ENCODE peak calls at places on chromosomes 2 and 18, in six cellular contexts. One of them, this sample, is unnamed. For H3K27me3, the result is how much of the 10 kb centered on the place peaks cover.

GRCh38 chr2:20608666-20609348 is 42.1 kb downstream of the HS1BP3 start:
- DNase-seq in SK-N-SH: no peak
- DNase-seq in HepG2: no peak
- DNase-seq in GM12878: no peak
- DNase-seq in H1: no peak
- DNase-seq in K562: no peak
- DNase-seq in this sample: no peak

GRCh38 chr18:50973367-50974126 is 5.7 kb downstream of the ELAC1 start:
- DNase-seq in H1: no peak
- DNase-seq in SK-N-SH: no peak
- DNase-seq in GM12878: no peak
- DNase-seq in K562: no peak
- DNase-seq in HepG2: peak
- DNase-seq in this sample: no peak

GRCh38 chr2:207561386-207562080 is 31.8 kb downstream of the CREB1 start:
- DNase-seq in K562: no peak
- DNase-seq in HepG2: no peak
- DNase-seq in SK-N-SH: no peak
- DNase-seq in GM12878: no peak
- DNase-seq in H1: no peak
- DNase-seq in this sample: no peak

GRCh38 chr18:36409779-36410178 is 112.3 kb downstream of the FHOD3 start:
- DNase-seq in GM12878: no peak
- DNase-seq in H1: no peak
- DNase-seq in HepG2: no peak
- DNase-seq in SK-N-SH: no peak
- DNase-seq in K562: no peak
- DNase-seq in this sample: no peak

GRCh38 chr2:220147186-220147585 is 519.8 kb downstream of the SLC4A3 start:
- DNase-seq in H1: no peak
- DNase-seq in SK-N-SH: no peak
- DNase-seq in GM12878: no peak
- DNase-seq in K562: no peak
- DNase-seq in HepG2: no peak
- DNase-seq in this sample: no peak

GRCh38 chr2:98514879-98515570 is 70.4 kb downstream of the INPP4A start:
- DNase-seq in HepG2: no peak
- DNase-seq in SK-N-SH: no peak
- DNase-seq in K562: peak
- DNase-seq in GM12878: no peak
- DNase-seq in H1: no peak
- DNase-seq in this sample: no peak

GRCh38 chr2:159518321-159519005 is 97.9 kb downstream of the BAZ2B start:
- DNase-seq in GM12878: no peak
- DNase-seq in SK-N-SH: no peak
- DNase-seq in K562: no peak
- DNase-seq in H1: no peak
- DNase-seq in HepG2: no peak
- DNase-seq in this sample: no peak

GRCh38 chr18:36672437-36673344 is 156.1 kb downstream of the TPGS2 start:
- DNase-seq in K562: no peak
- DNase-seq in HepG2: no peak
- DNase-seq in H1: no peak
- DNase-seq in GM12878: no peak
- DNase-seq in SK-N-SH: no peak
- DNase-seq in this sample: no peak

GRCh38 chr2:8597526-8598225 is 84.2 kb upstream of the ID2 start:
- DNase-seq in K562: no peak
- DNase-seq in HepG2: no peak
- DNase-seq in GM12878: no peak
- DNase-seq in H1: no peak
- DNase-seq in SK-N-SH: no peak
- DNase-seq in this sample: no peak

GRCh38 chr2:165952600-165953210 is 871 bp downstream of the TTC21B start:
- DNase-seq in K562: peak
- DNase-seq in H1: no peak
- DNase-seq in HepG2: peak
- DNase-seq in SK-N-SH: no peak
- DNase-seq in GM12878: no peak
- DNase-seq in this sample: no peak

GRCh38 chr2:24959761-24960160 is 12.0 kb downstream of the DNAJC27 start:
- DNase-seq in HepG2: no peak
- DNase-seq in K562: no peak
- DNase-seq in GM12878: no peak
- DNase-seq in SK-N-SH: no peak
- DNase-seq in H1: no peak
- DNase-seq in this sample: no peak

GRCh38 chr18:7341581-7342337 is 110.9 kb downstream of the LRRC30 start:
- DNase-seq in H1: no peak
- DNase-seq in K562: no peak
- DNase-seq in SK-N-SH: no peak
- DNase-seq in GM12878: no peak
- DNase-seq in HepG2: no peak
- DNase-seq in this sample: no peak

GRCh38 chr2:48569433-48569832 is 39.5 kb downstream of the STON1 start:
- DNase-seq in GM12878: no peak
- DNase-seq in SK-N-SH: no peak
- DNase-seq in HepG2: no peak
- DNase-seq in K562: no peak
- DNase-seq in H1: no peak
- DNase-seq in this sample: no peak

GRCh38 chr2:117983040-117983439 is 30.8 kb downstream of the CCDC93 start:
- DNase-seq in HepG2: no peak
- DNase-seq in GM12878: no peak
- DNase-seq in H1: no peak
- DNase-seq in SK-N-SH: no peak
- DNase-seq in K562: no peak
- DNase-seq in this sample: no peak

GRCh38 chr18:27008575-27008974 is 143.1 kb upstream of the AQP4 start:
- DNase-seq in GM12878: no peak
- DNase-seq in SK-N-SH: no peak
- DNase-seq in K562: no peak
- DNase-seq in H1: no peak
- DNase-seq in HepG2: no peak
- DNase-seq in this sample: no peak

GRCh38 chr2:172783091-172783898 is 47.6 kb downstream of the RAPGEF4 start:
- DNase-seq in HepG2: peak
- DNase-seq in K562: no peak
- DNase-seq in GM12878: no peak
- DNase-seq in H1: no peak
- DNase-seq in SK-N-SH: peak
- DNase-seq in this sample: peak

DNA sequence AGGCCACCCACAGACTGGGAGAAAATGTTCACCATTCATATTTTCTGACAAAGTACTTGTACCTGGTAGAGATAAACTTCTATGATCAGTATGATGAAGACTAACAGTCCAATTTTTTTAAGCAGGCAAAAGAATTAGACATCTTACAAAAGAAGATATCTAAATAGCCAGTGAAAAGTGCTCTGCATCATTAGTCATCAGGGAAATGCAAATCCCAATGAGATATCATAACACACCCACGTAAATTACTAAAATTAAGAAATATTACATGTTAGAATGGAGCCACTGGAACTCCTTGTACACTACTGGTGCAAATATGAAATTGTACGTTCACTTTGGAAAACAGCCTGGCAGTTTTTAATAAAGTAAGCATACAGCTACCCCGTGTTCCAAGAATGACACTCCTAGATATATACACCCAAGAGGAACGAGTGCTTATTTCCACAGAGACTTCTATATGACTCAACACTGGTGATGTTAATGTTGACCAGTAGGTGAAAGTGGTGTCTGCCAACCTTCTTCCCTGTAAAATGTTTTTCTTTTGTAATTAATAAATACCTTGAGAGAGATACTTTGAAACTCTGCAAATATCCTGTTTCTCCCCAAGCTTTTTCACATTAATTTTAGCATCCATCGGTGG is 80.3 kb downstream of the NPAS2 start:
- DNase-seq in K562: no peak
- DNase-seq in HepG2: no peak
- DNase-seq in GM12878: no peak
- DNase-seq in SK-N-SH: no peak
- DNase-seq in H1: no peak
- DNase-seq in this sample: no peak
- TF ChIP-seq RAD21 in K562: no peak
- TF ChIP-seq RAD21 in HepG2: no peak
- TF ChIP-seq RAD21 in GM12878: no peak
- TF ChIP-seq RAD21 in SK-N-SH: no peak
- TF ChIP-seq RAD21 in H1: no peak
- TF ChIP-seq RAD21 in this sample: no peak

GRCh38 chr2:12501469-12502147 is 215.1 kb upstream of the TRIB2 start:
- DNase-seq in HepG2: no peak
- DNase-seq in GM12878: peak
- DNase-seq in K562: no peak
- DNase-seq in SK-N-SH: no peak
- DNase-seq in H1: no peak
- DNase-seq in this sample: no peak

GRCh38 chr2:12500899-12501298 is 215.8 kb upstream of the TRIB2 start:
- DNase-seq in SK-N-SH: no peak
- DNase-seq in K562: no peak
- DNase-seq in H1: no peak
- DNase-seq in HepG2: no peak
- DNase-seq in GM12878: no peak
- DNase-seq in this sample: no peak

GRCh38 chr2:12504443-12504842 is 212.3 kb upstream of the TRIB2 start:
- DNase-seq in HepG2: no peak
- DNase-seq in GM12878: peak
- DNase-seq in SK-N-SH: no peak
- DNase-seq in K562: peak
- DNase-seq in H1: no peak
- DNase-seq in this sample: no peak

GRCh38 chr2:12498703-12499102 is 218.0 kb upstream of the TRIB2 start:
- DNase-seq in HepG2: no peak
- DNase-seq in GM12878: no peak
- DNase-seq in H1: no peak
- DNase-seq in SK-N-SH: no peak
- DNase-seq in K562: no peak
- DNase-seq in this sample: no peak

DNA sequence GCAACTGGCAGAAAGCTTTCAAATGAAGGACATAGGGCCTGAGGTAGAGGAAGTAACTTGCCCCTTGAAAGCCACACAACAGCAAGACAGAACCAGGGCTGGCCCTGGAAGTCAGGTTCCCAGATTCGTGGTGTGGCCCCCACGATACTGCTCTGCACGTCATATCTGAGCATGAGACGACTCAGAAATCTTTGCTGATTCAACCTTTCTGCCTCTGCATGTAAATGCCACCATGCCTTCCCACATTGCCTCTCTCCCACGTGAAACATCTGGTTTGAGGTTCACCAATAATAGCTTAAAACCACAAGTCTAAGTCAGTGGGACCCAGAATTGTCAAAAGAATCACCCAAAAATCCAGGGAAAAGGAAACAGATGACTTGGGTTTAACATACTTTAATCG is 214.0 kb upstream of the TRIB2 start:
- DNase-seq in K562: no peak
- DNase-seq in SK-N-SH: no peak
- DNase-seq in GM12878: no peak
- DNase-seq in HepG2: no peak
- DNase-seq in H1: no peak
- DNase-seq in this sample: no peak
- TF ChIP-seq YY1 in K562: no peak
- TF ChIP-seq YY1 in SK-N-SH: no peak
- TF ChIP-seq YY1 in GM12878: no peak
- TF ChIP-seq YY1 in HepG2: no peak
- TF ChIP-seq YY1 in H1: no peak
- TF ChIP-seq YY1 in this sample: no peak

DNA sequence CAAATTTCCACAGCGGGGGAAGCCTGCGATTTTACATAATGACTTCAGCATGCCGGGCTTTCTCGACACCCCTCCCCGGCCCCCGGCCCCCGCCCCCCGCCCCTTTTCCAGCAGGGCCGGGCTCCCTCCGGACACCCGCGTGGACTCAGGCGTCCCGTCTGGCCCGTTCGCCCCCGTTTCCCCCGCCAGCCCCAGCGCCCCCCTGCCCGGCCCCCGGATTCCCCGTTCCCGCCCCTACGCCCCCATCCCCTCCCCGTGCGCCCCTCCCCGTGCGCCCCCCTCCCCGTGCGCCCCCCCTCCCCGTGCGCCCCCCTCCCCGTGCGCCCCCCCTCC is 456 bp upstream of the NFATC1 start:
- DNase-seq in H1: no peak
- DNase-seq in SK-N-SH: no peak
- DNase-seq in GM12878: no peak
- DNase-seq in HepG2: no peak
- DNase-seq in K562: no peak
- DNase-seq in this sample: no peak
- H3K27me3 ChIP-seq in H1: half or more
- H3K27me3 ChIP-seq in SK-N-SH: half or more
- H3K27me3 ChIP-seq in GM12878: under half
- H3K27me3 ChIP-seq in HepG2: under half
- H3K27me3 ChIP-seq in K562: under half
- H3K27me3 ChIP-seq in this sample: under half

DNA sequence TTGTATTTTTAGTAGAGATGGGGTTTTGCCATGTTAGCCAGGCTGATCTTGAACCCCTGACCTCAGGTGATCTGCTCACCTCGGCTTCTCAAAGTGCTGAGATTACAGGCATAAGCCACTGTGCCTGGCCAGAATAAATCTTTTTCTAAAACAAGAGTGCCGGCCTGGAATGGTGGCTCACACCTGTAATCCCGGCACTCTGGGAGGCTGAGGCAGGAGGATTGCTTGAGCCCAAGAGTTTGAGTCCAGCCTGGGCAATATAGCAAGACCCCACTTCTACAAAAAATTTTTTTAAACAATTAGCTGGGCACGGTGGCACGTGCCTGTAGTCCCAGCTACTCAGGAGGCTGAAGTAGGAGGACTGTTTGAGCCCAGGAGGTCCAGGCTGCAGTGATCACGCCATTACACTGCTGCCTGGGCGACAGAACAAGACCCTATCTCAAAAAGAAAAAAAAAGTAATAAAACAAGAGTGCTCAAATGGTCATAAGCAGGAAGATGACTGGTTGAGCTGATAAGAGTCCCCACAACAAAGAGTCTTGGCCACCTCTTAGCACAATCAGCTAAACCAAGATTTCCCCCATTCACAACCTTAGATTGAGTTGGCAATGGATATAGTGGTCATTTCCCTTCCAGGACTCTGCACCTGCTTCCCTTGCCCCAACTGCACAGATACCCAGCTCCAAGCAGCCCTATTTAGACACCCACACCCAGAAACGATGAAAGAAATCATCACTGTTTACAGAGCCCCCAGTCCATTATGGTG is 5.8 kb upstream of the UCN start:
- DNase-seq in GM12878: no peak
- DNase-seq in H1: no peak
- DNase-seq in HepG2: no peak
- DNase-seq in SK-N-SH: no peak
- DNase-seq in K562: no peak
- DNase-seq in this sample: no peak
- TF ChIP-seq RAD21 in GM12878: no peak
- TF ChIP-seq RAD21 in H1: no peak
- TF ChIP-seq RAD21 in HepG2: no peak
- TF ChIP-seq RAD21 in SK-N-SH: no peak
- TF ChIP-seq RAD21 in K562: no peak
- TF ChIP-seq RAD21 in this sample: no peak

GRCh38 chr2:17148298-17149228 is 369.7 kb downstream of the RAD51AP2 start:
- DNase-seq in GM12878: no peak
- DNase-seq in K562: peak
- DNase-seq in SK-N-SH: peak
- DNase-seq in H1: peak
- DNase-seq in HepG2: peak
- DNase-seq in this sample: peak
- TF ChIP-seq YY1 in GM12878: no peak
- TF ChIP-seq YY1 in K562: no peak
- TF ChIP-seq YY1 in SK-N-SH: no peak
- TF ChIP-seq YY1 in H1: no peak
- TF ChIP-seq YY1 in HepG2: no peak
- TF ChIP-seq YY1 in this sample: no peak

This sample was measured in HCT116.